ENCODE peak calls at places on chromosomes 3 and 15, in six cellular contexts. One of them, this sample, is unnamed.

GRCh38 chr3:128482857-128483656 is 9.9 kb downstream of the GATA2 start:
- DNase-seq in WERI-Rb-1: no peak
- DNase-seq in Daoy: peak; percentile 83
- DNase-seq in NCI-H1436: no peak
- DNase-seq in NCI-H748 treated with DMSO at 0.1 percent for 48 hours: no peak
- DNase-seq in ovary: no peak
- DNase-seq in this sample: no peak

GRCh38 chr3:169323580-169324453 is 339.7 kb downstream of the MECOM start:
- DNase-seq in Daoy: no peak
- DNase-seq in NCI-H748 treated with DMSO at 0.1 percent for 48 hours: no peak
- DNase-seq in WERI-Rb-1: no peak
- DNase-seq in ovary: no peak
- DNase-seq in NCI-H1436: no peak
- DNase-seq in this sample: no peak

GRCh38 chr3:154775821-154776548 is 304.1 kb upstream of the MME start:
- DNase-seq in Daoy: no peak
- DNase-seq in NCI-H748 treated with DMSO at 0.1 percent for 48 hours: no peak
- DNase-seq in ovary: no peak
- DNase-seq in NCI-H1436: no peak
- DNase-seq in WERI-Rb-1: no peak
- DNase-seq in this sample: peak; percentile 36

GRCh38 chr3:120498947-120499346 is 48.2 kb upstream of the FSTL1 start:
- DNase-seq in WERI-Rb-1: no peak
- DNase-seq in ovary: no peak
- DNase-seq in NCI-H748 treated with DMSO at 0.1 percent for 48 hours: no peak
- DNase-seq in Daoy: peak; percentile 91
- DNase-seq in NCI-H1436: no peak
- DNase-seq in this sample: no peak

GRCh38 chr3:43289401-43289800 is 3.1 kb downstream of the SNRK start:
- DNase-seq in NCI-H748 treated with DMSO at 0.1 percent for 48 hours: no peak
- DNase-seq in Daoy: no peak
- DNase-seq in ovary: no peak
- DNase-seq in NCI-H1436: no peak
- DNase-seq in WERI-Rb-1: no peak
- DNase-seq in this sample: no peak

GRCh38 chr15:74788716-74789151 is 6.9 kb downstream of the CSK start:
- DNase-seq in ovary: no peak
- DNase-seq in Daoy: no peak
- DNase-seq in NCI-H1436: peak; percentile 28
- DNase-seq in WERI-Rb-1: no peak
- DNase-seq in NCI-H748 treated with DMSO at 0.1 percent for 48 hours: no peak
- DNase-seq in this sample: no peak

GRCh38 chr15:38071211-38071972 is 137.0 kb downstream of the TMCO5A start:
- DNase-seq in NCI-H748 treated with DMSO at 0.1 percent for 48 hours: no peak
- DNase-seq in ovary: no peak
- DNase-seq in WERI-Rb-1: no peak
- DNase-seq in Daoy: no peak
- DNase-seq in NCI-H1436: no peak
- DNase-seq in this sample: no peak

GRCh38 chr3:101846709-101847108 is 2.6 kb upstream of the NFKBIZ start:
- DNase-seq in ovary: no peak
- DNase-seq in Daoy: no peak
- DNase-seq in NCI-H748 treated with DMSO at 0.1 percent for 48 hours: no peak
- DNase-seq in NCI-H1436: no peak
- DNase-seq in WERI-Rb-1: no peak
- DNase-seq in this sample: no peak

GRCh38 chr3:185341616-185342457 is 21.1 kb upstream of the MAP3K13 start:
- DNase-seq in Daoy: no peak
- DNase-seq in NCI-H1436: no peak
- DNase-seq in NCI-H748 treated with DMSO at 0.1 percent for 48 hours: no peak
- DNase-seq in WERI-Rb-1: no peak
- DNase-seq in ovary: no peak
- DNase-seq in this sample: no peak

GRCh38 chr3:171648079-171648478 is 162.2 kb downstream of the PLD1 start:
- DNase-seq in NCI-H1436: no peak
- DNase-seq in NCI-H748 treated with DMSO at 0.1 percent for 48 hours: no peak
- DNase-seq in ovary: no peak
- DNase-seq in Daoy: no peak
- DNase-seq in WERI-Rb-1: no peak
- DNase-seq in this sample: no peak

GRCh38 chr3:178267158-178267838 is 268.9 kb upstream of the KCNMB2 start:
- DNase-seq in Daoy: no peak
- DNase-seq in NCI-H748 treated with DMSO at 0.1 percent for 48 hours: no peak
- DNase-seq in ovary: no peak
- DNase-seq in WERI-Rb-1: no peak
- DNase-seq in NCI-H1436: no peak
- DNase-seq in this sample: no peak

GRCh38 chr15:48582472-48583235 is 62.9 kb downstream of the FBN1 start:
- DNase-seq in WERI-Rb-1: no peak
- DNase-seq in Daoy: peak; percentile 89
- DNase-seq in ovary: no peak
- DNase-seq in NCI-H1436: no peak
- DNase-seq in NCI-H748 treated with DMSO at 0.1 percent for 48 hours: no peak
- DNase-seq in this sample: peak; percentile 3

GRCh38 chr3:197080344-197080743 is 50.7 kb upstream of the MELTF start:
- DNase-seq in Daoy: no peak
- DNase-seq in NCI-H748 treated with DMSO at 0.1 percent for 48 hours: no peak
- DNase-seq in NCI-H1436: no peak
- DNase-seq in ovary: no peak
- DNase-seq in WERI-Rb-1: no peak
- DNase-seq in this sample: no peak

GRCh38 chr15:43268111-43269105 is 1.7 kb upstream of the TGM5 start:
- DNase-seq in Daoy: peak; percentile 33
- DNase-seq in WERI-Rb-1: peak; percentile 47
- DNase-seq in NCI-H748 treated with DMSO at 0.1 percent for 48 hours: no peak
- DNase-seq in ovary: no peak
- DNase-seq in NCI-H1436: no peak
- DNase-seq in this sample: no peak

GRCh38 chr3:127786358-127787070 is 35.8 kb downstream of the MGLL start:
- DNase-seq in NCI-H1436: peak; percentile 62
- DNase-seq in NCI-H748 treated with DMSO at 0.1 percent for 48 hours: no peak
- DNase-seq in WERI-Rb-1: peak; percentile 68
- DNase-seq in Daoy: no peak
- DNase-seq in ovary: peak; percentile 88
- DNase-seq in this sample: peak; percentile 69

GRCh38 chr3:32862247-32863013 is 44.6 kb downstream of the TRIM71 start:
- DNase-seq in NCI-H1436: no peak
- DNase-seq in ovary: no peak
- DNase-seq in Daoy: no peak
- DNase-seq in WERI-Rb-1: no peak
- DNase-seq in NCI-H748 treated with DMSO at 0.1 percent for 48 hours: no peak
- DNase-seq in this sample: no peak

GRCh38 chr3:194326192-194327029 is 24.7 kb downstream of the CPN2 start:
- DNase-seq in WERI-Rb-1: peak; percentile 53
- DNase-seq in Daoy: no peak
- DNase-seq in ovary: no peak
- DNase-seq in NCI-H1436: no peak
- DNase-seq in NCI-H748 treated with DMSO at 0.1 percent for 48 hours: no peak
- DNase-seq in this sample: no peak

GRCh38 chr3:128054363-128054762 is 2.1 kb downstream of the SEC61A1 start:
- DNase-seq in WERI-Rb-1: no peak
- DNase-seq in ovary: no peak
- DNase-seq in NCI-H748 treated with DMSO at 0.1 percent for 48 hours: no peak
- DNase-seq in Daoy: peak; percentile 28
- DNase-seq in NCI-H1436: no peak
- DNase-seq in this sample: no peak

GRCh38 chr3:106086636-106087035 is 217.8 kb upstream of the CBLB start:
- DNase-seq in NCI-H1436: no peak
- DNase-seq in ovary: no peak
- DNase-seq in Daoy: no peak
- DNase-seq in NCI-H748 treated with DMSO at 0.1 percent for 48 hours: no peak
- DNase-seq in WERI-Rb-1: no peak
- DNase-seq in this sample: no peak

GRCh38 chr3:127050733-127051132 is 67.8 kb downstream of the PLXNA1 start:
- DNase-seq in NCI-H1436: no peak
- DNase-seq in NCI-H748 treated with DMSO at 0.1 percent for 48 hours: no peak
- DNase-seq in Daoy: no peak
- DNase-seq in ovary: peak; percentile 27
- DNase-seq in WERI-Rb-1: peak; percentile 68
- DNase-seq in this sample: no peak

GRCh38 chr15:83626171-83626802 is 27.6 kb upstream of the ADAMTSL3 start:
- DNase-seq in NCI-H748 treated with DMSO at 0.1 percent for 48 hours: no peak
- DNase-seq in ovary: no peak
- DNase-seq in Daoy: peak; percentile 46
- DNase-seq in NCI-H1436: no peak
- DNase-seq in WERI-Rb-1: no peak
- DNase-seq in this sample: no peak

GRCh38 chr3:81741214-81741613 is 20.2 kb downstream of the GBE1 start:
- DNase-seq in ovary: no peak
- DNase-seq in Daoy: no peak
- DNase-seq in WERI-Rb-1: no peak
- DNase-seq in NCI-H748 treated with DMSO at 0.1 percent for 48 hours: no peak
- DNase-seq in NCI-H1436: no peak
- DNase-seq in this sample: no peak

GRCh38 chr15:91866371-91866905 is 12.9 kb downstream of the SLCO3A1 start:
- DNase-seq in NCI-H1436: no peak
- DNase-seq in ovary: peak; percentile 46
- DNase-seq in WERI-Rb-1: no peak
- DNase-seq in Daoy: peak; percentile 33
- DNase-seq in NCI-H748 treated with DMSO at 0.1 percent for 48 hours: no peak
- DNase-seq in this sample: peak; percentile 81

GRCh38 chr3:64160000-64160690 is 65.1 kb downstream of the PRICKLE2 start:
- DNase-seq in Daoy: no peak
- DNase-seq in NCI-H748 treated with DMSO at 0.1 percent for 48 hours: no peak
- DNase-seq in NCI-H1436: no peak
- DNase-seq in ovary: no peak
- DNase-seq in WERI-Rb-1: no peak
- DNase-seq in this sample: no peak

GRCh38 chr3:60610441-60611112 is 640.7 kb downstream of the FHIT start:
- DNase-seq in NCI-H1436: no peak
- DNase-seq in NCI-H748 treated with DMSO at 0.1 percent for 48 hours: no peak
- DNase-seq in Daoy: no peak
- DNase-seq in WERI-Rb-1: no peak
- DNase-seq in ovary: peak; percentile 34
- DNase-seq in this sample: no peak

GRCh38 chr3:56468184-56469106 is at the start of gene ERC2:
- DNase-seq in ovary: peak; percentile 69
- DNase-seq in WERI-Rb-1: peak; percentile 83
- DNase-seq in Daoy: peak; percentile 78
- DNase-seq in NCI-H748 treated with DMSO at 0.1 percent for 48 hours: peak; percentile 25
- DNase-seq in NCI-H1436: no peak
- DNase-seq in this sample: no peak

GRCh38 chr15:48617619-48618018 is 27.9 kb downstream of the FBN1 start:
- DNase-seq in NCI-H748 treated with DMSO at 0.1 percent for 48 hours: no peak
- DNase-seq in ovary: peak; percentile 53
- DNase-seq in NCI-H1436: no peak
- DNase-seq in WERI-Rb-1: no peak
- DNase-seq in Daoy: no peak
- DNase-seq in this sample: no peak

GRCh38 chr3:12796171-12797123 is at the start of gene CAND2:
- DNase-seq in NCI-H1436: peak; percentile 11
- DNase-seq in ovary: peak; percentile 88
- DNase-seq in Daoy: peak; percentile 49
- DNase-seq in NCI-H748 treated with DMSO at 0.1 percent for 48 hours: no peak
- DNase-seq in WERI-Rb-1: peak; percentile 66
- DNase-seq in this sample: peak; percentile 63

GRCh38 chr3:124669470-124669869 is 60.8 kb upstream of the UMPS start:
- DNase-seq in NCI-H1436: no peak
- DNase-seq in NCI-H748 treated with DMSO at 0.1 percent for 48 hours: no peak
- DNase-seq in ovary: no peak
- DNase-seq in Daoy: peak; percentile 68
- DNase-seq in WERI-Rb-1: no peak
- DNase-seq in this sample: no peak

GRCh38 chr15:39059886-39060285 is 495.3 kb upstream of the RASGRP1 start:
- DNase-seq in ovary: no peak
- DNase-seq in Daoy: no peak
- DNase-seq in NCI-H748 treated with DMSO at 0.1 percent for 48 hours: no peak
- DNase-seq in NCI-H1436: no peak
- DNase-seq in WERI-Rb-1: no peak
- DNase-seq in this sample: no peak